ENCODE peak calls at places on chromosome 12, in ten cellular contexts. One of them, this sample, is unnamed.

GRCh38 chr12:3200779-3201738 is 123.9 kb downstream of the TSPAN9 start:
- DNase-seq in fibroblast of pulmonary artery: no peak
- DNase-seq in endodermal cell: peak
- DNase-seq in heart right ventricle: no peak
- DNase-seq in AG09319: no peak
- DNase-seq in transverse colon: no peak
- DNase-seq in retinal pigment epithelial cell: no peak
- DNase-seq in cardiac fibroblast: no peak
- DNase-seq in fibroblast of the aortic adventitia: no peak
- DNase-seq in D721Med: no peak
- DNase-seq in this sample: no peak

GRCh38 chr12:97452839-97453238 is 9.8 kb upstream of the RMST start:
- DNase-seq in fibroblast of pulmonary artery: no peak
- DNase-seq in endodermal cell: no peak
- DNase-seq in heart right ventricle: no peak
- DNase-seq in AG09319: no peak
- DNase-seq in transverse colon: no peak
- DNase-seq in retinal pigment epithelial cell: no peak
- DNase-seq in cardiac fibroblast: no peak
- DNase-seq in fibroblast of the aortic adventitia: no peak
- DNase-seq in D721Med: no peak
- DNase-seq in this sample: peak

GRCh38 chr12:12272869-12273268 is 6.0 kb upstream of the LRP6 start:
- DNase-seq in fibroblast of pulmonary artery: peak
- DNase-seq in endodermal cell: no peak
- DNase-seq in heart right ventricle: no peak
- DNase-seq in AG09319: no peak
- DNase-seq in transverse colon: no peak
- DNase-seq in retinal pigment epithelial cell: no peak
- DNase-seq in cardiac fibroblast: peak
- DNase-seq in fibroblast of the aortic adventitia: peak
- DNase-seq in D721Med: no peak
- DNase-seq in this sample: no peak

GRCh38 chr12:92363295-92364146 is 217.9 kb upstream of the BTG1 start:
- DNase-seq in fibroblast of pulmonary artery: peak
- DNase-seq in endodermal cell: no peak
- DNase-seq in heart right ventricle: peak
- DNase-seq in AG09319: no peak
- DNase-seq in transverse colon: peak
- DNase-seq in retinal pigment epithelial cell: no peak
- DNase-seq in cardiac fibroblast: peak
- DNase-seq in fibroblast of the aortic adventitia: peak
- DNase-seq in D721Med: no peak
- DNase-seq in this sample: peak

GRCh38 chr12:15273896-15274295 is 48.4 kb upstream of the PTPRO start:
- DNase-seq in fibroblast of pulmonary artery: no peak
- DNase-seq in endodermal cell: no peak
- DNase-seq in heart right ventricle: no peak
- DNase-seq in AG09319: no peak
- DNase-seq in transverse colon: no peak
- DNase-seq in retinal pigment epithelial cell: no peak
- DNase-seq in cardiac fibroblast: peak
- DNase-seq in fibroblast of the aortic adventitia: no peak
- DNase-seq in D721Med: no peak
- DNase-seq in this sample: no peak

GRCh38 chr12:51941011-51941561 is 10.4 kb upstream of the ACVR1B start:
- DNase-seq in fibroblast of pulmonary artery: peak
- DNase-seq in endodermal cell: peak
- DNase-seq in heart right ventricle: no peak
- DNase-seq in AG09319: no peak
- DNase-seq in transverse colon: no peak
- DNase-seq in retinal pigment epithelial cell: peak
- DNase-seq in cardiac fibroblast: peak
- DNase-seq in fibroblast of the aortic adventitia: peak
- DNase-seq in D721Med: no peak
- DNase-seq in this sample: no peak

GRCh38 chr12:46459111-46459510 is 86.5 kb upstream of the SLC38A2 start:
- DNase-seq in fibroblast of pulmonary artery: peak
- DNase-seq in endodermal cell: no peak
- DNase-seq in heart right ventricle: no peak
- DNase-seq in AG09319: peak
- DNase-seq in transverse colon: no peak
- DNase-seq in retinal pigment epithelial cell: no peak
- DNase-seq in cardiac fibroblast: peak
- DNase-seq in fibroblast of the aortic adventitia: peak
- DNase-seq in D721Med: no peak
- DNase-seq in this sample: no peak

GRCh38 chr12:120265483-120266179 is at the start of gene PXN:
- DNase-seq in fibroblast of pulmonary artery: peak
- DNase-seq in endodermal cell: peak
- DNase-seq in heart right ventricle: peak
- DNase-seq in AG09319: peak
- DNase-seq in transverse colon: peak
- DNase-seq in retinal pigment epithelial cell: no peak
- DNase-seq in cardiac fibroblast: peak
- DNase-seq in fibroblast of the aortic adventitia: peak
- DNase-seq in D721Med: peak
- DNase-seq in this sample: peak

GRCh38 chr12:26701604-26702215 is 131.3 kb downstream of the ITPR2 start:
- DNase-seq in fibroblast of pulmonary artery: peak
- DNase-seq in endodermal cell: no peak
- DNase-seq in heart right ventricle: no peak
- DNase-seq in AG09319: peak
- DNase-seq in transverse colon: no peak
- DNase-seq in retinal pigment epithelial cell: no peak
- DNase-seq in cardiac fibroblast: peak
- DNase-seq in fibroblast of the aortic adventitia: peak
- DNase-seq in D721Med: no peak
- DNase-seq in this sample: peak

GRCh38 chr12:53105256-53105655 is 2.0 kb downstream of the SOAT2 start:
- DNase-seq in fibroblast of pulmonary artery: no peak
- DNase-seq in endodermal cell: peak
- DNase-seq in heart right ventricle: no peak
- DNase-seq in AG09319: no peak
- DNase-seq in transverse colon: no peak
- DNase-seq in retinal pigment epithelial cell: no peak
- DNase-seq in cardiac fibroblast: no peak
- DNase-seq in fibroblast of the aortic adventitia: no peak
- DNase-seq in D721Med: no peak
- DNase-seq in this sample: no peak

GRCh38 chr12:95215925-95216324 is 1.3 kb downstream of the FGD6 start:
- DNase-seq in fibroblast of pulmonary artery: peak
- DNase-seq in endodermal cell: no peak
- DNase-seq in heart right ventricle: no peak
- DNase-seq in AG09319: no peak
- DNase-seq in transverse colon: no peak
- DNase-seq in retinal pigment epithelial cell: no peak
- DNase-seq in cardiac fibroblast: peak
- DNase-seq in fibroblast of the aortic adventitia: peak
- DNase-seq in D721Med: no peak
- DNase-seq in this sample: peak

GRCh38 chr12:49146406-49146805 is 15.2 kb upstream of the TUBA1B start:
- DNase-seq in fibroblast of pulmonary artery: no peak
- DNase-seq in endodermal cell: no peak
- DNase-seq in heart right ventricle: no peak
- DNase-seq in AG09319: no peak
- DNase-seq in transverse colon: no peak
- DNase-seq in retinal pigment epithelial cell: no peak
- DNase-seq in cardiac fibroblast: no peak
- DNase-seq in fibroblast of the aortic adventitia: no peak
- DNase-seq in D721Med: no peak
- DNase-seq in this sample: no peak

GRCh38 chr12:38921025-38921677 is 15.8 kb upstream of the CPNE8 start:
- DNase-seq in fibroblast of pulmonary artery: peak
- DNase-seq in endodermal cell: peak
- DNase-seq in heart right ventricle: peak
- DNase-seq in AG09319: no peak
- DNase-seq in transverse colon: peak
- DNase-seq in retinal pigment epithelial cell: peak
- DNase-seq in cardiac fibroblast: peak
- DNase-seq in fibroblast of the aortic adventitia: peak
- DNase-seq in D721Med: no peak
- DNase-seq in this sample: peak

GRCh38 chr12:49304161-49304560 is 9.2 kb downstream of the PRPH start:
- DNase-seq in fibroblast of pulmonary artery: peak
- DNase-seq in endodermal cell: no peak
- DNase-seq in heart right ventricle: no peak
- DNase-seq in AG09319: no peak
- DNase-seq in transverse colon: no peak
- DNase-seq in retinal pigment epithelial cell: no peak
- DNase-seq in cardiac fibroblast: peak
- DNase-seq in fibroblast of the aortic adventitia: peak
- DNase-seq in D721Med: no peak
- DNase-seq in this sample: no peak

GRCh38 chr12:28998662-28999120 is 150.4 kb upstream of the FAR2 start:
- DNase-seq in fibroblast of pulmonary artery: peak
- DNase-seq in endodermal cell: peak
- DNase-seq in heart right ventricle: no peak
- DNase-seq in AG09319: peak
- DNase-seq in transverse colon: no peak
- DNase-seq in retinal pigment epithelial cell: no peak
- DNase-seq in cardiac fibroblast: peak
- DNase-seq in fibroblast of the aortic adventitia: peak
- DNase-seq in D721Med: no peak
- DNase-seq in this sample: peak
- TF ChIP-seq CTCF in fibroblast of pulmonary artery: peak
- TF ChIP-seq CTCF in endodermal cell: peak
- TF ChIP-seq CTCF in heart right ventricle: peak
- TF ChIP-seq CTCF in AG09319: peak
- TF ChIP-seq CTCF in transverse colon: no peak
- TF ChIP-seq CTCF in retinal pigment epithelial cell: peak
- TF ChIP-seq CTCF in cardiac fibroblast: peak
- TF ChIP-seq CTCF in fibroblast of the aortic adventitia: peak
- TF ChIP-seq CTCF in D721Med: peak
- TF ChIP-seq CTCF in this sample: no peak

GRCh38 chr12:114355389-114356088 is 50.4 kb downstream of the TBX5 start:
- DNase-seq in fibroblast of pulmonary artery: no peak
- DNase-seq in endodermal cell: peak
- DNase-seq in heart right ventricle: peak
- DNase-seq in AG09319: no peak
- DNase-seq in transverse colon: no peak
- DNase-seq in retinal pigment epithelial cell: no peak
- DNase-seq in cardiac fibroblast: no peak
- DNase-seq in fibroblast of the aortic adventitia: no peak
- DNase-seq in D721Med: no peak
- DNase-seq in this sample: no peak
- TF ChIP-seq CTCF in fibroblast of pulmonary artery: no peak
- TF ChIP-seq CTCF in endodermal cell: peak
- TF ChIP-seq CTCF in heart right ventricle: peak
- TF ChIP-seq CTCF in AG09319: no peak
- TF ChIP-seq CTCF in transverse colon: no peak
- TF ChIP-seq CTCF in retinal pigment epithelial cell: no peak
- TF ChIP-seq CTCF in cardiac fibroblast: peak
- TF ChIP-seq CTCF in fibroblast of the aortic adventitia: no peak
- TF ChIP-seq CTCF in D721Med: no peak
- TF ChIP-seq CTCF in this sample: no peak

GRCh38 chr12:17030338-17030737 is 424.4 kb upstream of the LMO3 start:
- DNase-seq in fibroblast of pulmonary artery: no peak
- DNase-seq in endodermal cell: no peak
- DNase-seq in heart right ventricle: no peak
- DNase-seq in AG09319: no peak
- DNase-seq in transverse colon: no peak
- DNase-seq in retinal pigment epithelial cell: no peak
- DNase-seq in cardiac fibroblast: no peak
- DNase-seq in fibroblast of the aortic adventitia: no peak
- DNase-seq in D721Med: no peak
- DNase-seq in this sample: no peak

DNA sequence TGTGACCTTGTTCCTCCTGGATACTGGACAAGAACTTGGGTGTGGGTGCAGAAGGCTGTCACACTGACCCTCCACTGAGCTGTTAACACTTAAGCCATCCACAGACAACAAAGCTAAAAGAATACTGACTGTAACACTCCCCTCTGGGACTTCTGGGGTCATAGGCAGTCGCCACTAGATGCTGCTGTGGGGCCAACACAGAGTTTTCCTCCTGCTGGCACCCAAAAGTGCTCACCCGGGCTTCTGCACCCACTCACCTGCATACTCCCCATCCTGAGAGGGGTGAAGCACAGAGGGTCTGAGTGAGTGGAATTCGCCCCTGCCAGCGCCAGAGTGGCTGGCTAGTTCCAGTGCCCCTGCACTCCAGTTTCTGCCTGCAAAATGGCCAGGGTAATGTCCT is 422.4 kb upstream of the LMO3 start:
- DNase-seq in fibroblast of pulmonary artery: no peak
- DNase-seq in endodermal cell: peak
- DNase-seq in heart right ventricle: no peak
- DNase-seq in AG09319: no peak
- DNase-seq in transverse colon: no peak
- DNase-seq in retinal pigment epithelial cell: no peak
- DNase-seq in cardiac fibroblast: no peak
- DNase-seq in fibroblast of the aortic adventitia: no peak
- DNase-seq in D721Med: no peak
- DNase-seq in this sample: no peak
- TF ChIP-seq CTCF in fibroblast of pulmonary artery: no peak
- TF ChIP-seq CTCF in endodermal cell: peak
- TF ChIP-seq CTCF in heart right ventricle: no peak
- TF ChIP-seq CTCF in AG09319: no peak
- TF ChIP-seq CTCF in transverse colon: no peak
- TF ChIP-seq CTCF in retinal pigment epithelial cell: no peak
- TF ChIP-seq CTCF in cardiac fibroblast: no peak
- TF ChIP-seq CTCF in fibroblast of the aortic adventitia: no peak
- TF ChIP-seq CTCF in D721Med: no peak
- TF ChIP-seq CTCF in this sample: no peak

GRCh38 chr12:8031872-8032241 is 659 bp upstream of the FOXJ2 start:
- DNase-seq in fibroblast of pulmonary artery: peak
- DNase-seq in endodermal cell: no peak
- DNase-seq in heart right ventricle: peak
- DNase-seq in AG09319: no peak
- DNase-seq in transverse colon: no peak
- DNase-seq in retinal pigment epithelial cell: no peak
- DNase-seq in cardiac fibroblast: no peak
- DNase-seq in fibroblast of the aortic adventitia: no peak
- DNase-seq in D721Med: no peak
- DNase-seq in this sample: no peak

GRCh38 chr12:8030189-8030588 is 2.3 kb upstream of the FOXJ2 start:
- DNase-seq in fibroblast of pulmonary artery: no peak
- DNase-seq in endodermal cell: no peak
- DNase-seq in heart right ventricle: no peak
- DNase-seq in AG09319: no peak
- DNase-seq in transverse colon: no peak
- DNase-seq in retinal pigment epithelial cell: no peak
- DNase-seq in cardiac fibroblast: no peak
- DNase-seq in fibroblast of the aortic adventitia: no peak
- DNase-seq in D721Med: no peak
- DNase-seq in this sample: no peak

GRCh38 chr12:8033153-8034044 is 883 bp downstream of the FOXJ2 start:
- DNase-seq in fibroblast of pulmonary artery: peak
- DNase-seq in endodermal cell: peak
- DNase-seq in heart right ventricle: peak
- DNase-seq in AG09319: no peak
- DNase-seq in transverse colon: peak
- DNase-seq in retinal pigment epithelial cell: no peak
- DNase-seq in cardiac fibroblast: peak
- DNase-seq in fibroblast of the aortic adventitia: no peak
- DNase-seq in D721Med: peak
- DNase-seq in this sample: peak

GRCh38 chr12:8034802-8035201 is 2.3 kb downstream of the FOXJ2 start:
- DNase-seq in fibroblast of pulmonary artery: no peak
- DNase-seq in endodermal cell: no peak
- DNase-seq in heart right ventricle: no peak
- DNase-seq in AG09319: no peak
- DNase-seq in transverse colon: no peak
- DNase-seq in retinal pigment epithelial cell: no peak
- DNase-seq in cardiac fibroblast: no peak
- DNase-seq in fibroblast of the aortic adventitia: no peak
- DNase-seq in D721Med: no peak
- DNase-seq in this sample: no peak

GRCh38 chr12:8032242-8033152 is at the start of gene FOXJ2:
- DNase-seq in fibroblast of pulmonary artery: peak
- DNase-seq in endodermal cell: peak
- DNase-seq in heart right ventricle: peak
- DNase-seq in AG09319: no peak
- DNase-seq in transverse colon: peak
- DNase-seq in retinal pigment epithelial cell: no peak
- DNase-seq in cardiac fibroblast: peak
- DNase-seq in fibroblast of the aortic adventitia: peak
- DNase-seq in D721Med: peak
- DNase-seq in this sample: peak
- TF ChIP-seq CTCF in fibroblast of pulmonary artery: no peak
- TF ChIP-seq CTCF in endodermal cell: peak
- TF ChIP-seq CTCF in heart right ventricle: no peak
- TF ChIP-seq CTCF in AG09319: no peak
- TF ChIP-seq CTCF in transverse colon: no peak
- TF ChIP-seq CTCF in retinal pigment epithelial cell: no peak
- TF ChIP-seq CTCF in cardiac fibroblast: no peak
- TF ChIP-seq CTCF in fibroblast of the aortic adventitia: no peak
- TF ChIP-seq CTCF in D721Med: no peak
- TF ChIP-seq CTCF in this sample: no peak

This sample was measured in GM13976.